ENCODE peak calls at places on chromosomes 13 and 19, in eight cellular contexts. R is BE2C, V is WERI-Rb-1, N is HFFc6, U is SK-N-SH, G is AG09309, O is WTC11, K is fibroblast of mammary gland. J is an unnamed sample.
A peak's percentile ranks its signal among the peaks of the same experiment; 100 is the strongest.

GRCh38 chr13:57128909-57129308 is 11.8 kb upstream of the PRR20A start:
- DNase-seq in R (no peak), V (no peak), N (no peak), U (no peak), G (no peak), O (peak; percentile 28), K (no peak), J (no peak)

GRCh38 chr13:111513766-111514611 is 193.5 kb downstream of the TEX29 start:
- DNase-seq in R (no peak), V (peak; percentile 2), N (no peak), U (no peak), G (no peak), O (no peak), K (no peak), J (no peak)

GRCh38 chr13:45224181-45224580 is 23.3 kb upstream of the KCTD4 start:
- DNase-seq in R (no peak), V (no peak), N (peak; percentile 47), U (no peak), G (no peak), O (no peak), K (peak; percentile 55), J (no peak)

GRCh38 chr13:99196466-99197256 is 4.0 kb upstream of the UBAC2 start:
- DNase-seq in R (no peak), V (no peak), N (no peak), U (no peak), G (no peak), O (no peak), K (no peak), J (no peak)

GRCh38 chr13:31282741-31283455 is 83.1 kb downstream of the B3GLCT start:
- DNase-seq in R (no peak), V (no peak), N (no peak), U (no peak), G (no peak), O (no peak), K (no peak), J (peak; percentile 8)

GRCh38 chr19:34504809-34505291 is 23.3 kb downstream of the WTIP start:
- DNase-seq in R (no peak), V (no peak), N (no peak), U (peak; percentile 16), G (no peak), O (no peak), K (no peak), J (no peak)

GRCh38 chr19:55622242-55622969 is 2.0 kb downstream of the ZNF784 start:
- DNase-seq in R (no peak), V (no peak), N (no peak), U (no peak), G (no peak), O (no peak), K (no peak), J (no peak)

GRCh38 chr19:15197275-15198005 is 3.4 kb downstream of the NOTCH3 start:
- DNase-seq in R (no peak), V (no peak), N (no peak), U (peak; percentile 67), G (no peak), O (no peak), K (peak; percentile 37), J (peak; percentile 4)

GRCh38 chr13:74839656-74840055 is 642.3 kb downstream of the TBC1D4 start:
- DNase-seq in R (no peak), V (no peak), N (peak; percentile 35), U (no peak), G (no peak), O (no peak), K (peak; percentile 83), J (no peak)

GRCh38 chr13:110092869-110093268 is 214.1 kb downstream of the COL4A1 start:
- DNase-seq in R (no peak), V (no peak), N (no peak), U (no peak), G (no peak), O (no peak), K (peak; percentile 68), J (no peak)

GRCh38 chr13:110089100-110089499 is 217.9 kb downstream of the COL4A1 start:
- DNase-seq in R (no peak), V (no peak), N (no peak), U (no peak), G (no peak), O (no peak), K (no peak), J (no peak)

DNA sequence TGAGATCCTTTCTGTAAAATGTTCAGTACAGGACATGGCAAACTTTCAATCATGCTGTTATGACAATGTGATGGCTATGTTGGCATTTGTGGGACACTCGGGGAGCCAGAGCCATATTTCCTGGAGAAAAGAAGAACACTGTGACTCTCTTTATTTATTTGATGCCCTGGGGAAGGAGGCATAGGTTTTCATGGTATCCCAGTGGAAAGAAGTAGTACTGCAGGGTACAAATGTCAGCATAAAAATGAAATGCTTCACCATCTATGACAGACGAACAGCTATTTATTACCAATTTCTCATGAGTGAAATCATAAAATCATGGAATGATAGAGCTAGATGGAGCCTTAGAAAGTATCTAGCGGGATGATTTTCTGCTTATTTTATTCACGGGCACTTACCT is 217.1 kb downstream of the COL4A1 start:
- DNase-seq in R (no peak), V (no peak), N (no peak), U (no peak), G (no peak), O (no peak), K (no peak), J (no peak)
- TF ChIP-seq CTCF in R (peak; percentile 38), V (peak; percentile 44), N (peak; percentile 73), U (peak; percentile 50), G (peak; percentile 34), O (peak; percentile 17), K (peak; percentile 52), J (no peak)

GRCh38 chr13:41196620-41197019 is 2.3 kb upstream of the KBTBD7 start:
- DNase-seq in R (no peak), V (no peak), N (no peak), U (no peak), G (no peak), O (no peak), K (peak; percentile 31), J (peak; percentile 17)
- TF ChIP-seq CTCF in R (peak; percentile 42), V (no peak), N (peak; percentile 68), U (peak; percentile 31), G (peak; percentile 53), O (no peak), K (peak; percentile 54), J (no peak)

GRCh38 chr13:86464193-86464592 is 665.0 kb upstream of the SLITRK6 start:
- DNase-seq in R (no peak), V (no peak), N (no peak), U (peak; percentile 1), G (no peak), O (no peak), K (no peak), J (no peak)
- TF ChIP-seq CTCF in R (peak; percentile 3), V (peak; percentile 48), N (no peak), U (peak; percentile 40), G (no peak), O (no peak), K (no peak), J (no peak)

DNA sequence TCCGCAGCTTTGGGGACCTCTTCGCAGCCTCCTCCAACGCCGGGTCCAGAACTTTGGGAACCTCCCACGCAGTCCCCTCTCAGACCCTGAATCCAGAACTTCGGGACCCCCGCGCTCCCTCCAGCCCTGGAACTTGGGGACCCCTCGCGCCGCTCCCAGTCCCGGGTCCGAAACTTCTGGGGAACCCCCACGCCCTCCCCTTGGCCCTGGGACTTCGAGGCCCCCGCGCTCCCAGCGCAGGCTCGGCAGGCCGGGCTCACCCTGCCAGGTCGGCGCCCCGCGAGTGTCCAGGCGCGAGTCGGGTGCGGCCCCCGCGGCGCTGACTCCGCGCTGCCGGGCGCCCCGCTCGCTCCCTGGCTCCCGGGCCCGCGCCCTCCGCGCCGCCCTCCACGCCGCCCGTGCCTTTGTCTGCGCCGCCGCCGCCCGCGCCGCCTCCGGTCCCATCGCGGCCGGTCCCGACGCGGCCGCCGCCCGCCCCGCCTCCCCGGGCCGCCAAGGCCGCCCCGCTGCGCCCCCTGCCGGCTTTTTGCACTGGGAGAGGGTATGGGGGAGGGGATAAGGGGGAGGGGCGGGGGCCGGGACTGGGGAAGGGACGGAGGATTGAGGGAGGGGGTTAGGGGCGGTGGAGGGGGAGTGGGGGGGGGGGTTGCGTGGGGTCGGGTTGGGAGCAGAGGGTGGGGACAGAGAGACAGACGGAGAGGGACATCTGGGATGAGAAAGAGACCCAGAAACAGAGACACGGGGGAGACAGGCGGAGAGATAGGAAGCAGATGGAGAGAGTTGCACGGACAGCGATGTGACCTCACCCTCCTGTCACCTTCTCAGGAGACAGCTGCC is at the start of gene HOMER3:
- DNase-seq in R (peak; percentile 87), V (peak; percentile 80), N (peak; percentile 19), U (peak; percentile 99), G (no peak), O (peak; percentile 71), K (peak; percentile 39), J (peak; percentile 74)
- TF ChIP-seq CTCF in R (no peak), V (no peak), N (peak; percentile 24), U (no peak), G (peak; percentile 50), O (no peak), K (peak; percentile 21), J (no peak)

DNA sequence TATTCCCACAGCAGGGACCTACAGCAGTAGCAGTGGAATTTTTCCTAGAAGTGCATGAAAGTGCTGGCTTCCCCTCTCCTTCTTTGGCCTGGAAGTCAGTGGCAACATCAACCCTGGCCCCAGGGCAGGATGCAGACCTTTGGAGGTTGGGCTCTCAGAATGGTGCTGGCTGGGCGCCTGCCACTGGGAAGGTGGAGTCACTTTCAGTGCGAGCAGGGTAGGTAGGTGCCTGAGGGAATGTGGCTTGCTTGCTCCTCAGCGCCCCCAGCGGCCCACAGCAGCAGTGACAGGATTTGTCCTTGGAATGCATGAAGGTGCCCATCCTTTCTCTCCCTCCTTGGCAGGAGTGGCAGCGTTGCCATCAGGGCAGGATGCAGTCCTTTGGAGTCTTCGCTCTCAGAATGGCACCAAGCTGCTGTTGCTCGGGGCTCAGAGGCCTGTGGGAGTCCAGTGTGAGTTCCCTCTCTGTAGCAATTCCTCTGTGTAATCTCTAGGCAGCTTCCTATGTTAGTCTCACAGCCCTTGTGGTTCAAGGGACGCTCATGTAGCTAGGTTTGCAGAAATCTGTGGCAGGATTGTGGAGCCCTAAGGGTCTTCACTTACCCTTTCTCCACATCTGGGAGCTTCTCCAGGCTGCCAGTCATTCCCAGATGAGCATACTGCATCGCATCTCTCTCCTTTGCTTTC is 354.4 kb upstream of the DACH1 start:
- DNase-seq in R (peak; percentile 66), V (peak; percentile 27), N (no peak), U (no peak), G (no peak), O (peak; percentile 82), K (no peak), J (peak; percentile 5)
- TF ChIP-seq CTCF in R (peak; percentile 75), V (peak; percentile 97), N (peak; percentile 55), U (peak; percentile 57), G (no peak), O (peak; percentile 84), K (peak; percentile 37), J (no peak)

GRCh38 chr19:6769006-6769637 is 1.9 kb upstream of the SH2D3A start:
- DNase-seq in R (no peak), V (no peak), N (no peak), U (peak; percentile 58), G (no peak), O (peak; percentile 45), K (peak; percentile 20), J (no peak)
- TF ChIP-seq CTCF in R (peak; percentile 14), V (peak; percentile 39), N (peak; percentile 76), U (peak; percentile 57), G (peak; percentile 23), O (peak; percentile 52), K (peak; percentile 36), J (peak; percentile 61)

J was measured in activated CD8-positive, alpha-beta T cell treated with anti-CD3 and anti-CD28 coated beads for 36 hours.